ENCODE peak calls at places on chromosomes 11 and 22, in nine cellular contexts. I is cardiac muscle cell; Q is thyroid gland; T is RWPE1; S is brain microvascular endothelial cell; A is CD8-positive, alpha-beta memory T cell; G is neuronal stem cell; X is kidney; M is PC-9. F is an unnamed sample.

GRCh38 chr11:106304274-106304673 is 226.8 kb downstream of the AASDHPPT start:
- DNase-seq in T (no peak), Q (no peak), X (no peak), I (no peak), A (no peak), S (peak; percentile 76), G (no peak), M (no peak), F (no peak)

GRCh38 chr11:102252339-102252891 is 64.9 kb upstream of the BIRC3 start:
- DNase-seq in G (no peak), I (no peak), X (no peak), Q (no peak), S (no peak), M (peak; percentile 30), T (no peak), A (no peak), F (no peak)

GRCh38 chr11:103530257-103530656 is 421.0 kb downstream of the DYNC2H1 start:
- DNase-seq in A (no peak), S (peak; percentile 59), X (no peak), G (no peak), T (no peak), I (no peak), Q (no peak), M (no peak), F (no peak)

GRCh38 chr11:75474878-75475766 is 42.1 kb upstream of the KLHL35 start:
- DNase-seq in A (peak; percentile 75), T (no peak), M (no peak), Q (peak; percentile 32), I (peak; percentile 24), X (peak; percentile 90), G (no peak), S (peak; percentile 46), F (no peak)

GRCh38 chr11:126214446-126215240 is 3.1 kb downstream of the FAM118B start:
- DNase-seq in X (no peak), Q (peak; percentile 44), I (no peak), G (no peak), M (no peak), T (no peak), S (no peak), A (no peak), F (no peak)

GRCh38 chr11:126734752-126735151 is 265.8 kb downstream of the KIRREL3 start:
- DNase-seq in A (no peak), I (no peak), M (no peak), S (no peak), X (no peak), G (no peak), Q (no peak), T (no peak), F (no peak)

GRCh38 chr11:117946842-117947526 is 17.8 kb upstream of the TMPRSS13 start:
- DNase-seq in A (peak; percentile 86), G (peak; percentile 88), S (peak; percentile 84), X (peak; percentile 94), Q (peak; percentile 89), I (peak; percentile 90), T (peak; percentile 96), M (peak; percentile 90), F (peak; percentile 85)

GRCh38 chr11:93577291-93577690 is 34.1 kb upstream of the SMCO4 start:
- DNase-seq in G (no peak), M (no peak), X (no peak), S (peak; percentile 60), T (no peak), A (no peak), I (no peak), Q (no peak), F (no peak)

GRCh38 chr11:113446112-113446511 is 29.1 kb downstream of the DRD2 start:
- DNase-seq in I (no peak), T (peak; percentile 71), S (peak; percentile 14), Q (no peak), A (no peak), G (no peak), M (no peak), X (no peak), F (no peak)

GRCh38 chr11:104653011-104653806 is 245.1 kb downstream of the CASP12 start:
- DNase-seq in X (no peak), I (no peak), A (peak; percentile 52), S (peak; percentile 10), Q (no peak), T (no peak), G (no peak), M (no peak), F (no peak)

GRCh38 chr11:76626921-76627391 is 43.6 kb downstream of the LRRC32 start:
- DNase-seq in X (no peak), S (peak; percentile 32), I (no peak), G (no peak), A (no peak), M (no peak), T (no peak), Q (no peak), F (no peak)

GRCh38 chr11:131744847-131745246 is 374.4 kb downstream of the NTM start:
- DNase-seq in T (no peak), Q (no peak), M (no peak), S (peak; percentile 95), I (no peak), A (no peak), X (no peak), G (no peak), F (no peak)

GRCh38 chr11:69393865-69394233 is 87.6 kb upstream of the LINC01488 start:
- DNase-seq in S (no peak), Q (no peak), G (no peak), X (no peak), M (no peak), A (no peak), I (no peak), T (no peak), F (no peak)

GRCh38 chr22:26417406-26417805 is 11.7 kb upstream of the ASPHD2 start:
- DNase-seq in X (no peak), I (no peak), A (no peak), Q (no peak), M (no peak), G (no peak), T (no peak), S (no peak), F (no peak)
- H3K27ac ChIP-seq in X (no peak overlapping the region), I (no peak overlapping the region), A (no peak overlapping the region), Q (no peak overlapping the region), M (no peak overlapping the region), G (no peak overlapping the region), T (peak overlapping the region; percentile 79), S (no peak overlapping the region), F (no peak overlapping the region)

GRCh38 chr11:115379528-115379927 is 124.7 kb downstream of the CADM1 start:
- DNase-seq in I (no peak), X (no peak), T (no peak), S (no peak), G (no peak), M (no peak), Q (no peak), A (no peak), F (no peak)
- H3K27ac ChIP-seq in I (no peak overlapping the region), X (no peak overlapping the region), T (no peak overlapping the region), S (no peak overlapping the region), G (no peak overlapping the region), M (no peak overlapping the region), Q (no peak overlapping the region), A (no peak overlapping the region), F (no peak overlapping the region)

GRCh38 chr11:2384723-2385041 is 7.6 kb downstream of the CD81 start:
- DNase-seq in I (no peak), X (peak; percentile 63), T (no peak), Q (no peak), M (no peak), S (no peak), G (no peak), A (no peak), F (no peak)

GRCh38 chr11:2386591-2386990 is 9.5 kb downstream of the CD81 start:
- DNase-seq in T (no peak), Q (no peak), X (peak; percentile 67), I (no peak), M (no peak), S (no peak), G (no peak), A (no peak), F (no peak)

GRCh38 chr11:2383823-2384722 is 7.0 kb downstream of the CD81 start:
- DNase-seq in T (peak; percentile 55), Q (no peak), X (peak; percentile 88), A (peak; percentile 75), G (no peak), I (no peak), M (no peak), S (no peak), F (no peak)

GRCh38 chr11:2387266-2387982 is 10.3 kb downstream of the CD81 start:
- DNase-seq in I (no peak), S (no peak), M (no peak), Q (peak; percentile 60), G (no peak), A (peak; percentile 74), X (peak; percentile 75), T (no peak), F (no peak)

DNA sequence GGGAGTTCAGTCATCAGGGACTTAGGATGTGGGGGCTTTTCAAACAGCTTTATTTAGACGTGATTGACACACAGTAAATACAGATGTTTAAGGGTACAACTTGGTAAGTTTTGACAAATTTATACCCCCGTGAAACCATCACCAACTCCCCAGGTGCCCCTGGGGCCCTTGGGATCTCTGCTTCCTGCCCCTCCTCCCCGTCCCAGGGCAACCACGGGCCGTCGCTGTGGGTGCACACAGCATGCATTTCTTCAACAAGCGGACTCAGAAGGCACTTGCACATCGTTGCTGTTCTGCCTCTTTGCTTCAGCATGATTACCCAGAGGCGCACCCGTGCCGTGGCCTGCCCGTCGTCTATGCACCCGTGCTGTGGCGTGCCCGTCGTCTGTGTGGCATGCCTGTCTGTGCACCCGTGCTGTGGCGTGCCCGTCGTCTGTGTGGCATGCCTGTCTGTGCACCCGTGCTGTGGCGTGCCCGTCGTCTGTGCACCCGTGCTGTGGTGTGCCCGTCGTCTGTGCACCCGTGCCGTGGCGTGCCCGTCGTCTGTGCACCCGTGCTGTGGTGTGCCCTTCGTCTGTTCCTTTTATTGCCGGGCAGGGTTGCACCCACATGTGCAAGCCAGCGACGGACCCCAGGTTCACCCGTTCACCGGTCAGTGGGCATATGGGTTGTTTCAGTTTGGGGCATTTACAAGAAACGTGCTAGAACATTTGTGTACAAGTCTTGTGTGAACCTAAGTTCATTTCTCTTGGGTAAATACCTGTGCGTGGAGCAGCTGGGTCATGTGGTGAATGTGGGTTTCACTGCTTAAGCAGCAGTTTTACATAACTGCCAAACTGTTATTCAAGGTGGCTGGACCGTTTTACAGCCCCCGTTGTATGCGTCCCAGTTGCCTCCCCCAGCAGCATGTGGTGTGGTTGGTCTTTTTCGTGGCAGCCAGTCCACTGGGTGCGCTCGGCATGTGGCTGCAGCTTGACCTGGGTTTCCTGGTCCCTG is 8.3 kb downstream of the CD81 start:
- DNase-seq in S (no peak), Q (no peak), T (no peak), A (no peak), M (no peak), G (no peak), X (peak; percentile 64), I (no peak), F (no peak)
- H3K27ac ChIP-seq in S (no peak overlapping the region), Q (no peak overlapping the region), T (peak overlapping the region; percentile 99), A (peak overlapping the region; percentile 51), M (no peak overlapping the region), G (no peak overlapping the region), X (peak overlapping the region; percentile 32), I (no peak overlapping the region), F (no peak overlapping the region)

DNA sequence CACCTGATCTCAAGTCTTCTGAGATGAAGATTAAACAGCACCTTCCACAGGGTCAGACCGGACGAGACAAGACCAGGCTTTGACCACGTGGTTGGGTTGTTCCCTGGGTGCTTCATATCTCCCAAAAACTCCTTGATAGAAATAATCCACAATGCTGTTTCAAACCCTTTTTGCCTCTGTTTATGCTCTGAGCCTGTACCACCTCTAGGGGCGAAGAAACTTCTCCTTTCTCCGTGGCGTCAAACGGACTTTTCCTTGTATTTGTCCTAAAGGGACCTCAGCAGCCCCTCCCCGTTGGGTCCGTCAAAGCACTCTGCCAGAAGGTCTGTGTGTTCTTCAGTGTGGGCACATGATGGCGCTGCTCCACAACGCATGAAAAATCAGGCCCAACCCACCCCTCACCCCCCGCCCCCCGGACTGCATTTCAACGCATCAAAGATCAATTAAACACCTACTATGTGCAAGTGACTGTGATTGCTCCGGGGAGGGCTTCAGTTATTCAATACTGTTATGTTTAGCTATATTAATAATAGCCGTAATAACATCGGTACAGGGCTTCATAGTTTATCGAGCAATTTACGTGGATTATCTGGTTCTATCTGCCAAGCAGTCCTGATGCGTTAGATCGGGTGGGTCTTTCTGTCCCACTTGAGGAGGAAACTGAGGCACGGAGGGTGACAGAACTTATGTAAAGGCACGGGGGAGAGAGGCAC is 17.3 kb upstream of the EIF3D start:
- DNase-seq in T (peak; percentile 51), X (no peak), M (peak; percentile 58), Q (peak; percentile 34), I (peak; percentile 70), G (peak; percentile 63), S (peak; percentile 24), A (no peak), F (peak; percentile 73)
- H3K27ac ChIP-seq in T (no peak overlapping the region), X (no peak overlapping the region), M (peak overlapping the region; percentile 7), Q (no peak overlapping the region), I (no peak overlapping the region), G (no peak overlapping the region), S (no peak overlapping the region), A (no peak overlapping the region), F (no peak overlapping the region)

F was measured in HCT116.